ENCODE peak calls at places on chromosomes 1 and 21, in eight cellular contexts. E, K, R, C, N, P, G and T are unnamed samples.

GRCh38 chr1:29933110-29933509 is 696.8 kb downstream of the PTPRU start:
- DNase-seq in E (no peak), K (no peak), R (no peak), C (peak; percentile 13), N (no peak), P (no peak), G (no peak), T (no peak)

GRCh38 chr1:65041014-65041413 is 74.7 kb upstream of the JAK1 start:
- DNase-seq in E (no peak), K (no peak), R (no peak), C (no peak), N (no peak), P (no peak), G (no peak), T (no peak)

GRCh38 chr1:14003552-14003951 is 303.6 kb downstream of the PRDM2 start:
- DNase-seq in E (no peak), K (no peak), R (no peak), C (no peak), N (no peak), P (no peak), G (no peak), T (no peak)

GRCh38 chr1:167643471-167643870 is 13.4 kb downstream of the RCSD1 start:
- DNase-seq in E (no peak), K (no peak), R (no peak), C (no peak), N (no peak), P (no peak), G (no peak), T (no peak)

GRCh38 chr1:162062542-162063015 is 6.9 kb upstream of the NOS1AP start:
- DNase-seq in E (no peak), K (peak; percentile 58), R (no peak), C (peak; percentile 7), N (no peak), P (peak; percentile 73), G (peak; percentile 90), T (no peak)

GRCh38 chr21:38917045-38917774 is 111.5 kb downstream of the ETS2 start:
- DNase-seq in E (no peak), K (no peak), R (no peak), C (no peak), N (peak; percentile 32), P (no peak), G (no peak), T (no peak)

GRCh38 chr1:200240655-200241054 is 169.2 kb downstream of the ZNF281 start:
- DNase-seq in E (no peak), K (no peak), R (no peak), C (no peak), N (no peak), P (no peak), G (no peak), T (no peak)

GRCh38 chr1:210236386-210236839 is 3.8 kb downstream of the SERTAD4 start:
- DNase-seq in E (no peak), K (no peak), R (no peak), C (no peak), N (no peak), P (no peak), G (peak; percentile 93), T (peak; percentile 51)

GRCh38 chr1:206693029-206693428 is 8.3 kb downstream of the MAPKAPK2 start:
- DNase-seq in E (no peak), K (no peak), R (no peak), C (peak; percentile 91), N (no peak), P (no peak), G (peak; percentile 91), T (peak; percentile 85)

GRCh38 chr1:76162254-76162653 is 87.7 kb downstream of the ST6GALNAC3 start:
- DNase-seq in E (peak; percentile 26), K (no peak), R (no peak), C (no peak), N (no peak), P (no peak), G (no peak), T (no peak)

GRCh38 chr21:32869459-32869858 is 97.9 kb upstream of the PAXBP1 start:
- DNase-seq in E (no peak), K (no peak), R (no peak), C (no peak), N (no peak), P (no peak), G (no peak), T (no peak)

GRCh38 chr1:205369621-205370230 is 13.0 kb upstream of the KLHDC8A start:
- DNase-seq in E (no peak), K (no peak), R (no peak), C (peak; percentile 12), N (no peak), P (no peak), G (peak; percentile 47), T (no peak)

GRCh38 chr21:25903599-25903998 is 168.8 kb downstream of the GABPA start:
- DNase-seq in E (peak; percentile 35), K (no peak), R (no peak), C (no peak), N (no peak), P (no peak), G (no peak), T (no peak)

GRCh38 chr1:182604128-182604834 is at the start of gene RGS16:
- DNase-seq in E (peak; percentile 96), K (peak; percentile 92), R (peak; percentile 80), C (peak; percentile 94), N (peak; percentile 97), P (peak; percentile 92), G (peak; percentile 78), T (peak; percentile 97)

GRCh38 chr21:32423846-32424535 is 11.5 kb downstream of the EVA1C start:
- DNase-seq in E (no peak), K (no peak), R (no peak), C (no peak), N (no peak), P (no peak), G (peak; percentile 57), T (no peak)

GRCh38 chr1:17204546-17205440 is at the start of gene PADI1:
- DNase-seq in E (no peak), K (no peak), R (no peak), C (no peak), N (no peak), P (no peak), G (no peak), T (no peak)

GRCh38 chr21:21828130-21828529 is 829.9 kb downstream of the NCAM2 start:
- DNase-seq in E (no peak), K (no peak), R (no peak), C (no peak), N (no peak), P (no peak), G (no peak), T (no peak)

GRCh38 chr1:213279410-213279809 is 228.4 kb downstream of the RPS6KC1 start:
- DNase-seq in E (no peak), K (no peak), R (no peak), C (no peak), N (no peak), P (no peak), G (no peak), T (no peak)

GRCh38 chr1:88029899-88030298 is 654.2 kb upstream of the PKN2 start:
- DNase-seq in E (no peak), K (no peak), R (no peak), C (no peak), N (no peak), P (no peak), G (no peak), T (no peak)

GRCh38 chr1:227465256-227465655 is 98.1 kb upstream of the ZNF678 start:
- DNase-seq in E (no peak), K (no peak), R (no peak), C (no peak), N (no peak), P (no peak), G (no peak), T (no peak)

GRCh38 chr1:233446935-233447334 is 119.4 kb downstream of the MAP3K21 start:
- DNase-seq in E (no peak), K (no peak), R (no peak), C (no peak), N (no peak), P (no peak), G (no peak), T (no peak)

GRCh38 chr1:246865921-246866320 is 65.8 kb downstream of the AHCTF1 start:
- DNase-seq in E (no peak), K (no peak), R (no peak), C (no peak), N (no peak), P (no peak), G (no peak), T (no peak)
- H4K20me1 ChIP-seq in E (no peaks in the 10 kb centered on the region), K (no peaks in the 10 kb centered on the region), R (no peaks in the 10 kb centered on the region), C (no peaks in the 10 kb centered on the region), N (no peaks in the 10 kb centered on the region), P (no peaks in the 10 kb centered on the region), G (no peaks in the 10 kb centered on the region), T (no peaks in the 10 kb centered on the region)

GRCh38 chr1:117209094-117209493 is 1.6 kb downstream of the VTCN1 start:
- DNase-seq in E (no peak), K (no peak), R (peak; percentile 37), C (no peak), N (no peak), P (no peak), G (no peak), T (no peak)
- H3K4me1 ChIP-seq in E (no peaks in the 10 kb centered on the region), K (no peaks in the 10 kb centered on the region), R (peaks cover 35% of the 10 kb centered on the region), C (no peaks in the 10 kb centered on the region), N (no peaks in the 10 kb centered on the region), P (no peaks in the 10 kb centered on the region), G (no peaks in the 10 kb centered on the region), T (no peaks in the 10 kb centered on the region)

GRCh38 chr1:27361044-27361402 is 5.7 kb downstream of the MAP3K6 start:
- DNase-seq in E (no peak), K (no peak), R (no peak), C (no peak), N (no peak), P (peak; percentile 37), G (no peak), T (no peak)

GRCh38 chr1:27358928-27359313 is 7.8 kb downstream of the MAP3K6 start:
- DNase-seq in E (no peak), K (no peak), R (no peak), C (no peak), N (no peak), P (no peak), G (no peak), T (no peak)

GRCh38 chr1:27358038-27358927 is 8.5 kb downstream of the MAP3K6 start:
- DNase-seq in E (no peak), K (no peak), R (no peak), C (no peak), N (no peak), P (no peak), G (no peak), T (no peak)

GRCh38 chr1:27360159-27361043 is 6.4 kb downstream of the MAP3K6 start:
- DNase-seq in E (no peak), K (peak; percentile 54), R (no peak), C (no peak), N (no peak), P (peak; percentile 66), G (no peak), T (no peak)

DNA sequence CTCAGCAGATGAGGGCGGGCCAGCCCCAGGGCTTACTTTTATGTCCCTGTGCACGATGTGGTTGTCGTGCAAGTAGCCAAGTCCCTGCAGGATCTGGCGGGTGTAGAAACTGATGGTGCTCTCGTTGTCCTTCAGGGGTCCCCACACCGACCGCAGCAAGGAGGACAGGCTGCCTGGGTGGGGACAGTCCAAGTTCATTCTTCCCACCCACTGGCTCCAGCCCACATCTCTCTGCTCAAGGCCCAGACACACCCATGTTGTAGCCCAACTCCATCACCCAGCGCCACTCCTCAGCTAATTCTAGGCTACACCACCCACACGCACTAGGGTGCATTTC is 7.0 kb downstream of the MAP3K6 start:
- DNase-seq in E (no peak), K (no peak), R (no peak), C (no peak), N (no peak), P (no peak), G (no peak), T (no peak)
- H3K36me3 ChIP-seq in E (no peaks in the 10 kb centered on the region), K (no peaks in the 10 kb centered on the region), R (no peaks in the 10 kb centered on the region), C (peaks cover 5% of the 10 kb centered on the region), N (no peaks in the 10 kb centered on the region), P (no peaks in the 10 kb centered on the region), G (peaks cover 43% of the 10 kb centered on the region), T (peaks cover 64% of the 10 kb centered on the region)

GRCh38 chr1:246923900-246924299 is 7.8 kb downstream of the AHCTF1 start:
- DNase-seq in E (no peak), K (no peak), R (no peak), C (no peak), N (no peak), P (no peak), G (no peak), T (no peak)
- H4K20me1 ChIP-seq in E (peaks cover 3% of the 10 kb centered on the region), K (peaks cover 63% of the 10 kb centered on the region), R (peaks cover 44% of the 10 kb centered on the region), C (peaks cover 5% of the 10 kb centered on the region), N (peaks cover 64% of the 10 kb centered on the region), P (peaks cover 63% of the 10 kb centered on the region), G (no peaks in the 10 kb centered on the region), T (peaks cover 56% of the 10 kb centered on the region)